ENCODE peak calls at places on chromosomes 4 and X, in eight cellular contexts. T is stimulated activated CD8-positive, alpha-beta memory T cell treated with anti-CD3 and anti-CD28 coated beads, Interleukin-4, amount 100 ng/mL, for 24 hours; J is spleen; G is amniotic epithelial cell; N is activated CD4-positive, CD25-positive, alpha-beta regulatory T cell; R is ureter; B is G401; C is memory B cell. W is an unnamed sample.

GRCh38 chrX:1411331-1411730 is 19.4 kb upstream of the SLC25A6 start:
- DNase-seq in N (no peak), R (no peak), J (peak), G (no peak), T (no peak), B (no peak), C (no peak), W (no peak)

GRCh38 chrX:24231169-24231568 is 81.6 kb downstream of the ZFX start:
- DNase-seq in T (no peak), G (peak), R (no peak), C (no peak), B (no peak), J (no peak), N (no peak), W (no peak)

GRCh38 chrX:26918633-26919032 is 544.5 kb downstream of the PPP4R3C start:
- DNase-seq in C (no peak), J (no peak), B (no peak), T (no peak), G (peak), N (no peak), R (no peak), W (no peak)

GRCh38 chr4:122458625-122459024 is 2.1 kb upstream of the IL2 start:
- DNase-seq in G (peak), T (no peak), R (no peak), J (no peak), N (no peak), B (no peak), C (no peak), W (no peak)

GRCh38 chr4:159593651-159594050 is 490.8 kb downstream of the RAPGEF2 start:
- DNase-seq in R (no peak), B (no peak), C (no peak), N (no peak), T (no peak), G (no peak), J (no peak), W (no peak)

GRCh38 chr4:83731609-83732008 is 195.7 kb downstream of the GPAT3 start:
- DNase-seq in C (no peak), J (no peak), N (no peak), G (peak), T (no peak), R (no peak), B (no peak), W (no peak)

GRCh38 chrX:106899276-106899675 is 3.9 kb downstream of the RIPPLY1 start:
- DNase-seq in N (no peak), R (no peak), T (no peak), G (no peak), J (no peak), C (no peak), B (no peak), W (no peak)

GRCh38 chr4:5383191-5383980 is 325.0 kb downstream of the EVC2 start:
- DNase-seq in G (no peak), N (no peak), C (no peak), B (no peak), J (no peak), T (no peak), R (no peak), W (no peak)

GRCh38 chr4:121182296-121182695 is 18.2 kb upstream of the TNIP3 start:
- DNase-seq in N (no peak), J (no peak), R (no peak), C (no peak), T (no peak), G (no peak), B (no peak), W (no peak)

GRCh38 chr4:26985836-26986235 is 125.2 kb downstream of the STIM2 start:
- DNase-seq in J (no peak), G (peak), C (no peak), R (no peak), B (no peak), T (no peak), N (no peak), W (no peak)

GRCh38 chrX:8189096-8189830 is 18.2 kb upstream of the VCX2 start:
- DNase-seq in J (no peak), C (no peak), T (no peak), N (no peak), B (no peak), R (no peak), G (no peak), W (no peak)

GRCh38 chr4:141041021-141041476 is 92.2 kb downstream of the RNF150 start:
- DNase-seq in T (no peak), N (no peak), C (no peak), J (no peak), G (peak), R (no peak), B (no peak), W (no peak)

GRCh38 chr4:85780664-85781063 is 305.7 kb downstream of the ARHGAP24 start:
- DNase-seq in N (no peak), R (no peak), J (no peak), G (peak), C (no peak), B (no peak), T (no peak), W (no peak)

GRCh38 chr4:152308925-152309324 is 227.0 kb downstream of the FBXW7 start:
- DNase-seq in G (no peak), B (no peak), T (no peak), N (no peak), C (no peak), J (no peak), R (no peak), W (no peak)

GRCh38 chrX:40485427-40485826 is 95.3 kb upstream of the ATP6AP2 start:
- DNase-seq in T (no peak), R (no peak), N (no peak), B (no peak), J (no peak), G (no peak), C (no peak), W (no peak)

GRCh38 chrX:121172703-121173102 is 125.3 kb downstream of the GLUD2 start:
- DNase-seq in N (no peak), R (no peak), J (no peak), T (no peak), G (no peak), C (no peak), B (no peak), W (no peak)

GRCh38 chr4:46329118-46329976 is 60.6 kb downstream of the GABRA2 start:
- DNase-seq in J (no peak), B (peak), R (no peak), N (no peak), G (peak), C (no peak), T (no peak), W (no peak)

GRCh38 chr4:41256131-41256739 is 493 bp upstream of the UCHL1 start:
- DNase-seq in B (peak), J (no peak), C (no peak), R (no peak), N (no peak), G (peak), T (no peak), W (no peak)

GRCh38 chr4:114250439-114250891 is 271.0 kb upstream of the ARSJ start:
- DNase-seq in C (no peak), N (no peak), R (no peak), G (no peak), B (no peak), J (no peak), T (no peak), W (no peak)

GRCh38 chr4:121243476-121243875 is 79.4 kb upstream of the TNIP3 start:
- DNase-seq in C (no peak), B (no peak), T (no peak), G (no peak), N (no peak), R (no peak), J (no peak), W (no peak)

GRCh38 chr4:891747-892146 is 40.4 kb downstream of the GAK start:
- DNase-seq in T (no peak), N (no peak), R (no peak), J (no peak), C (no peak), G (peak), B (no peak), W (no peak)

GRCh38 chrX:19833034-19833677 is 54.2 kb downstream of the SH3KBP1 start:
- DNase-seq in N (no peak), R (no peak), T (no peak), G (no peak), C (no peak), B (no peak), J (no peak), W (no peak)